ENCODE peak calls at places on chromosomes 7 and 10, in four cellular contexts. E is GM06990, Z is fibroblast of mammary gland, J is mesothelial cell of epicardium. U is an unnamed sample.

GRCh38 chr10:17075975-17076374 is 53.6 kb downstream of the CUBN start:
- DNase-seq in E (no peak), Z (peak), J (no peak), U (no peak)

GRCh38 chr7:80775972-80776371 is 137.5 kb downstream of the CD36 start:
- DNase-seq in E (no peak), Z (no peak), J (no peak), U (no peak)

GRCh38 chr10:11705687-11706086 is 36.5 kb upstream of the ECHDC3 start:
- DNase-seq in E (no peak), Z (peak), J (no peak), U (no peak)

GRCh38 chr10:77835669-77836086 is 90.9 kb downstream of the DLG5 start:
- DNase-seq in E (no peak), Z (no peak), J (no peak), U (no peak)

GRCh38 chr10:99394761-99395386 is 35.5 kb downstream of the GOT1 start:
- DNase-seq in E (no peak), Z (no peak), J (no peak), U (no peak)

GRCh38 chr10:93703066-93703465 is 674 bp upstream of the FRA10AC1 start:
- DNase-seq in E (no peak), Z (peak), J (no peak), U (no peak)

GRCh38 chr10:50807851-50808776 is 68.4 kb downstream of the ASAH2B start:
- DNase-seq in E (no peak), Z (peak), J (no peak), U (no peak)

GRCh38 chr10:13860886-13861285 is 274.1 kb downstream of the PRPF18 start:
- DNase-seq in E (no peak), Z (no peak), J (no peak), U (no peak)

GRCh38 chr10:131839351-131839750 is 61.5 kb upstream of the PPP2R2D start:
- DNase-seq in E (no peak), Z (no peak), J (no peak), U (peak)

GRCh38 chr7:77831481-77831880 is 32.9 kb downstream of the PHTF2 start:
- DNase-seq in E (no peak), Z (no peak), J (no peak), U (no peak)

GRCh38 chr7:65925040-65925439 is 52.2 kb downstream of the VKORC1L1 start:
- DNase-seq in E (no peak), Z (no peak), J (no peak), U (no peak)

GRCh38 chr10:101779544-101780186 is 3.6 kb downstream of the NPM3 start:
- DNase-seq in E (peak), Z (peak), J (peak), U (peak)

GRCh38 chr7:132480534-132480933 is 95.7 kb downstream of the PLXNA4 start:
- DNase-seq in E (no peak), Z (no peak), J (no peak), U (no peak)

GRCh38 chr7:143240323-143241168 is 18.7 kb downstream of the TAS2R40 start:
- DNase-seq in E (no peak), Z (peak), J (peak), U (no peak)

GRCh38 chr7:66629222-66629658 is 559 bp downstream of the KCTD7 start:
- DNase-seq in E (no peak), Z (no peak), J (no peak), U (no peak)

GRCh38 chr7:84492128-84492527 is 297.5 kb upstream of the SEMA3A start:
- DNase-seq in E (no peak), Z (no peak), J (no peak), U (no peak)

GRCh38 chr7:137846588-137847417 is at the start of gene DGKI:
- DNase-seq in E (peak), Z (no peak), J (peak), U (peak)

GRCh38 chr10:116974442-116975005 is 30.5 kb downstream of the SHTN1 start:
- DNase-seq in E (no peak), Z (peak), J (no peak), U (no peak)

GRCh38 chr10:58330397-58330796 is 4.4 kb upstream of the UBE2D1 start:
- DNase-seq in E (no peak), Z (no peak), J (no peak), U (no peak)

GRCh38 chr10:58335306-58336005 is 650 bp downstream of the UBE2D1 start:
- DNase-seq in E (peak), Z (peak), J (no peak), U (no peak)

GRCh38 chr10:58336242-58336641 is 1.4 kb downstream of the UBE2D1 start:
- DNase-seq in E (no peak), Z (no peak), J (no peak), U (no peak)

GRCh38 chr10:58334817-58335305 is at the start of gene UBE2D1:
- DNase-seq in E (peak), Z (peak), J (peak), U (peak)
- TF ChIP-seq CTCF in E (no peak), Z (no peak), J (no peak), U (peak)

GRCh38 chr10:19194866-19195265 is 146.3 kb downstream of the MALRD1 start:
- DNase-seq in E (no peak), Z (peak), J (no peak), U (no peak)

GRCh38 chr10:19204239-19204917 is 155.8 kb downstream of the MALRD1 start:
- DNase-seq in E (no peak), Z (no peak), J (no peak), U (no peak)

GRCh38 chr10:19195698-19196097 is 147.1 kb downstream of the MALRD1 start:
- DNase-seq in E (no peak), Z (no peak), J (no peak), U (no peak)

DNA sequence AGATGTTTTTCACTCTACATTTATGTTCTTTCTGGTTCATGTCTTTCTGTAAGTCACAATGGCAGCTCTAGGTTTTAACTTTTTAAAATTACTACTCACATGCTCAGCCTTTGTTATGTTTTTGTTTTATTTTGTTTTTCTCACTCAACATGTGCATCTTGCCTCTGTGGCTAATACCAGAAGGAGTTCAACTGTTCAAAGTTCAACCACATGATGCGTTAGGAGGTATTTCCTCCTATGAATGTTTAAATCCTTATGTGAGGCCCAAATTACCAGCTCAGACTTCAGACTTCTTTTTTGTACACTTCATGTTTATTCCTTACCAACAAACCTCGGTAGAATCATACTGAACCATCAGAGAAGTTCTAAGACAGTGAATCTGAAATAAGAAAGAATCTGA is 151.6 kb downstream of the MALRD1 start:
- DNase-seq in E (no peak), Z (no peak), J (no peak), U (no peak)
- TF ChIP-seq CTCF in E (no peak), Z (no peak), J (no peak), U (no peak)

GRCh38 chr7:134458806-134459698 is at the start of gene AKR1B1:
- DNase-seq in E (peak), Z (peak), J (peak), U (peak)

GRCh38 chr7:134461921-134462320 is 3.0 kb upstream of the AKR1B1 start:
- DNase-seq in E (no peak), Z (no peak), J (no peak), U (no peak)

GRCh38 chr7:134457166-134457565 is 1.7 kb downstream of the AKR1B1 start:
- DNase-seq in E (no peak), Z (no peak), J (no peak), U (no peak)

GRCh38 chr7:134460000-134460399 is 1.1 kb upstream of the AKR1B1 start:
- DNase-seq in E (no peak), Z (peak), J (no peak), U (no peak)

GRCh38 chr7:134458341-134458805 is 527 bp downstream of the AKR1B1 start:
- DNase-seq in E (peak), Z (no peak), J (peak), U (no peak)
- TF ChIP-seq CTCF in E (peak), Z (peak), J (no peak), U (peak)

GRCh38 chr7:74173866-74174605 is at the start of gene EIF4H:
- DNase-seq in E (peak), Z (peak), J (peak), U (peak)
- TF ChIP-seq CTCF in E (no peak), Z (no peak), J (no peak), U (no peak)

U was measured in type B pancreatic cell.